ENCODE peak calls at places on chromosomes 5 and 9, in nine cellular contexts. One of them, this sample, is unnamed.

GRCh38 chr5:132410451-132411381 is 41.2 kb downstream of the SLC22A5 start:
- DNase-seq in activated CD8-positive, alpha-beta T cell treated with anti-CD3 and anti-CD28 coated beads for 36 hours: peak
- DNase-seq in astrocyte of the spinal cord: peak
- DNase-seq in Panc1: no peak
- DNase-seq in lower lobe of right lung: peak
- DNase-seq in fibroblast of pulmonary artery: peak
- DNase-seq in H9: peak
- DNase-seq in A673: peak
- DNase-seq in endothelial cell: peak
- DNase-seq in this sample: peak

GRCh38 chr5:76331139-76331538 is 71.9 kb upstream of the IQGAP2 start:
- DNase-seq in activated CD8-positive, alpha-beta T cell treated with anti-CD3 and anti-CD28 coated beads for 36 hours: peak
- DNase-seq in astrocyte of the spinal cord: no peak
- DNase-seq in Panc1: no peak
- DNase-seq in lower lobe of right lung: no peak
- DNase-seq in fibroblast of pulmonary artery: no peak
- DNase-seq in H9: no peak
- DNase-seq in A673: peak
- DNase-seq in endothelial cell: no peak
- DNase-seq in this sample: no peak

GRCh38 chr9:36154213-36154952 is 14.8 kb upstream of the CCIN start:
- DNase-seq in activated CD8-positive, alpha-beta T cell treated with anti-CD3 and anti-CD28 coated beads for 36 hours: no peak
- DNase-seq in astrocyte of the spinal cord: peak
- DNase-seq in Panc1: no peak
- DNase-seq in lower lobe of right lung: peak
- DNase-seq in fibroblast of pulmonary artery: peak
- DNase-seq in H9: no peak
- DNase-seq in A673: peak
- DNase-seq in endothelial cell: peak
- DNase-seq in this sample: no peak

GRCh38 chr9:126510564-126510963 is 103.2 kb upstream of the LMX1B start:
- DNase-seq in activated CD8-positive, alpha-beta T cell treated with anti-CD3 and anti-CD28 coated beads for 36 hours: no peak
- DNase-seq in astrocyte of the spinal cord: no peak
- DNase-seq in Panc1: no peak
- DNase-seq in lower lobe of right lung: no peak
- DNase-seq in fibroblast of pulmonary artery: no peak
- DNase-seq in H9: no peak
- DNase-seq in A673: no peak
- DNase-seq in endothelial cell: no peak
- DNase-seq in this sample: no peak

GRCh38 chr9:105973811-105974407 is 279.6 kb downstream of the TMEM38B start:
- DNase-seq in activated CD8-positive, alpha-beta T cell treated with anti-CD3 and anti-CD28 coated beads for 36 hours: no peak
- DNase-seq in astrocyte of the spinal cord: peak
- DNase-seq in Panc1: no peak
- DNase-seq in lower lobe of right lung: no peak
- DNase-seq in fibroblast of pulmonary artery: peak
- DNase-seq in H9: no peak
- DNase-seq in A673: no peak
- DNase-seq in endothelial cell: no peak
- DNase-seq in this sample: no peak

GRCh38 chr5:80318212-80318611 is 1.6 kb upstream of the SPZ1 start:
- DNase-seq in activated CD8-positive, alpha-beta T cell treated with anti-CD3 and anti-CD28 coated beads for 36 hours: no peak
- DNase-seq in astrocyte of the spinal cord: peak
- DNase-seq in Panc1: no peak
- DNase-seq in lower lobe of right lung: no peak
- DNase-seq in fibroblast of pulmonary artery: peak
- DNase-seq in H9: no peak
- DNase-seq in A673: peak
- DNase-seq in endothelial cell: no peak
- DNase-seq in this sample: no peak

GRCh38 chr5:142015781-142016533 is 3.1 kb upstream of the GNPDA1 start:
- DNase-seq in activated CD8-positive, alpha-beta T cell treated with anti-CD3 and anti-CD28 coated beads for 36 hours: peak
- DNase-seq in astrocyte of the spinal cord: peak
- DNase-seq in Panc1: peak
- DNase-seq in lower lobe of right lung: no peak
- DNase-seq in fibroblast of pulmonary artery: peak
- DNase-seq in H9: no peak
- DNase-seq in A673: peak
- DNase-seq in endothelial cell: no peak
- DNase-seq in this sample: peak

GRCh38 chr9:6049798-6050197 is 34.4 kb upstream of the RANBP6 start:
- DNase-seq in activated CD8-positive, alpha-beta T cell treated with anti-CD3 and anti-CD28 coated beads for 36 hours: peak
- DNase-seq in astrocyte of the spinal cord: no peak
- DNase-seq in Panc1: no peak
- DNase-seq in lower lobe of right lung: no peak
- DNase-seq in fibroblast of pulmonary artery: peak
- DNase-seq in H9: peak
- DNase-seq in A673: peak
- DNase-seq in endothelial cell: no peak
- DNase-seq in this sample: peak

GRCh38 chr9:96020822-96021615 is 145.5 kb downstream of the ERCC6L2 start:
- DNase-seq in activated CD8-positive, alpha-beta T cell treated with anti-CD3 and anti-CD28 coated beads for 36 hours: peak
- DNase-seq in astrocyte of the spinal cord: peak
- DNase-seq in Panc1: no peak
- DNase-seq in lower lobe of right lung: no peak
- DNase-seq in fibroblast of pulmonary artery: peak
- DNase-seq in H9: no peak
- DNase-seq in A673: peak
- DNase-seq in endothelial cell: peak
- DNase-seq in this sample: no peak

GRCh38 chr9:115810166-115810565 is 343.4 kb upstream of the PAPPA start:
- DNase-seq in activated CD8-positive, alpha-beta T cell treated with anti-CD3 and anti-CD28 coated beads for 36 hours: no peak
- DNase-seq in astrocyte of the spinal cord: no peak
- DNase-seq in Panc1: no peak
- DNase-seq in lower lobe of right lung: no peak
- DNase-seq in fibroblast of pulmonary artery: no peak
- DNase-seq in H9: no peak
- DNase-seq in A673: no peak
- DNase-seq in endothelial cell: no peak
- DNase-seq in this sample: peak

GRCh38 chr9:122695696-122696095 is 20.8 kb downstream of the OR1L3 start:
- DNase-seq in activated CD8-positive, alpha-beta T cell treated with anti-CD3 and anti-CD28 coated beads for 36 hours: no peak
- DNase-seq in astrocyte of the spinal cord: no peak
- DNase-seq in Panc1: no peak
- DNase-seq in lower lobe of right lung: no peak
- DNase-seq in fibroblast of pulmonary artery: no peak
- DNase-seq in H9: no peak
- DNase-seq in A673: no peak
- DNase-seq in endothelial cell: no peak
- DNase-seq in this sample: peak

GRCh38 chr5:159971931-159972461 is 36.9 kb upstream of the TTC1 start:
- DNase-seq in activated CD8-positive, alpha-beta T cell treated with anti-CD3 and anti-CD28 coated beads for 36 hours: no peak
- DNase-seq in astrocyte of the spinal cord: no peak
- DNase-seq in Panc1: no peak
- DNase-seq in lower lobe of right lung: no peak
- DNase-seq in fibroblast of pulmonary artery: no peak
- DNase-seq in H9: peak
- DNase-seq in A673: no peak
- DNase-seq in endothelial cell: peak
- DNase-seq in this sample: no peak

GRCh38 chr9:133460405-133461175 is 812 bp downstream of the CACFD1 start:
- DNase-seq in activated CD8-positive, alpha-beta T cell treated with anti-CD3 and anti-CD28 coated beads for 36 hours: peak
- DNase-seq in astrocyte of the spinal cord: peak
- DNase-seq in Panc1: no peak
- DNase-seq in lower lobe of right lung: peak
- DNase-seq in fibroblast of pulmonary artery: peak
- DNase-seq in H9: peak
- DNase-seq in A673: no peak
- DNase-seq in endothelial cell: peak
- DNase-seq in this sample: peak

GRCh38 chr9:123350590-123351310 is 5.2 kb upstream of the CRB2 start:
- DNase-seq in activated CD8-positive, alpha-beta T cell treated with anti-CD3 and anti-CD28 coated beads for 36 hours: no peak
- DNase-seq in astrocyte of the spinal cord: no peak
- DNase-seq in Panc1: no peak
- DNase-seq in lower lobe of right lung: peak
- DNase-seq in fibroblast of pulmonary artery: no peak
- DNase-seq in H9: no peak
- DNase-seq in A673: no peak
- DNase-seq in endothelial cell: no peak
- DNase-seq in this sample: no peak

GRCh38 chr9:98870782-98871455 is 63.4 kb downstream of the GALNT12 start:
- DNase-seq in activated CD8-positive, alpha-beta T cell treated with anti-CD3 and anti-CD28 coated beads for 36 hours: no peak
- DNase-seq in astrocyte of the spinal cord: no peak
- DNase-seq in Panc1: no peak
- DNase-seq in lower lobe of right lung: no peak
- DNase-seq in fibroblast of pulmonary artery: no peak
- DNase-seq in H9: no peak
- DNase-seq in A673: no peak
- DNase-seq in endothelial cell: no peak
- DNase-seq in this sample: no peak

GRCh38 chr5:148697177-148697820 is 43.0 kb upstream of the HTR4 start:
- DNase-seq in activated CD8-positive, alpha-beta T cell treated with anti-CD3 and anti-CD28 coated beads for 36 hours: no peak
- DNase-seq in astrocyte of the spinal cord: peak
- DNase-seq in Panc1: no peak
- DNase-seq in lower lobe of right lung: no peak
- DNase-seq in fibroblast of pulmonary artery: peak
- DNase-seq in H9: no peak
- DNase-seq in A673: no peak
- DNase-seq in endothelial cell: no peak
- DNase-seq in this sample: peak

GRCh38 chr5:117186751-117187150 is 612.1 kb upstream of the SEMA6A start:
- DNase-seq in activated CD8-positive, alpha-beta T cell treated with anti-CD3 and anti-CD28 coated beads for 36 hours: no peak
- DNase-seq in astrocyte of the spinal cord: no peak
- DNase-seq in Panc1: no peak
- DNase-seq in lower lobe of right lung: no peak
- DNase-seq in fibroblast of pulmonary artery: no peak
- DNase-seq in H9: no peak
- DNase-seq in A673: no peak
- DNase-seq in endothelial cell: no peak
- DNase-seq in this sample: no peak

GRCh38 chr9:78044189-78044588 is 12.6 kb upstream of the GNAQ start:
- DNase-seq in activated CD8-positive, alpha-beta T cell treated with anti-CD3 and anti-CD28 coated beads for 36 hours: no peak
- DNase-seq in astrocyte of the spinal cord: no peak
- DNase-seq in Panc1: no peak
- DNase-seq in lower lobe of right lung: no peak
- DNase-seq in fibroblast of pulmonary artery: no peak
- DNase-seq in H9: no peak
- DNase-seq in A673: no peak
- DNase-seq in endothelial cell: no peak
- DNase-seq in this sample: no peak

DNA sequence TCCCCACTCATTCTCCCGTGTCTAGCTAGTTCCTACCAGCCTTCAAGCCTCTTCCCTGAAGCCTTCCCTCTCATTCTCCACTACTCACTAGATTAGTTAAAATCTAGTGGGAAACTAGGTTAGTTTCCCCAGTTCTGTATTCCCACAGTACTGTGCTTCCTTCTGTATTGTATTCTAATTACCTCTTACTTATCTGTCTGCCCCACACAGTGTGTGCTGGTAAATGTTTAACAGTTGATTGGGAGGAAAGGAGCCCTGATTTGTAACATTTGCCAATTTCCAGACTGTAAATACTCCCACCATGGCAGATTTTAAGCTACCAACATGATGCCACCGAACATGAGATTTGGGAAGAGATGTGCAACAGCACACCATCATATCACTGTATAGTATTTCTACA is 8.3 kb downstream of the KLHL3 start:
- DNase-seq in activated CD8-positive, alpha-beta T cell treated with anti-CD3 and anti-CD28 coated beads for 36 hours: no peak
- DNase-seq in astrocyte of the spinal cord: no peak
- DNase-seq in Panc1: no peak
- DNase-seq in lower lobe of right lung: no peak
- DNase-seq in fibroblast of pulmonary artery: no peak
- DNase-seq in H9: no peak
- DNase-seq in A673: no peak
- DNase-seq in endothelial cell: no peak
- DNase-seq in this sample: no peak
- TF ChIP-seq CTCF in activated CD8-positive, alpha-beta T cell treated with anti-CD3 and anti-CD28 coated beads for 36 hours: no peak
- TF ChIP-seq CTCF in astrocyte of the spinal cord: no peak
- TF ChIP-seq CTCF in Panc1: no peak
- TF ChIP-seq CTCF in lower lobe of right lung: no peak
- TF ChIP-seq CTCF in fibroblast of pulmonary artery: no peak
- TF ChIP-seq CTCF in H9: no peak
- TF ChIP-seq CTCF in A673: no peak
- TF ChIP-seq CTCF in endothelial cell: no peak
- TF ChIP-seq CTCF in this sample: no peak

DNA sequence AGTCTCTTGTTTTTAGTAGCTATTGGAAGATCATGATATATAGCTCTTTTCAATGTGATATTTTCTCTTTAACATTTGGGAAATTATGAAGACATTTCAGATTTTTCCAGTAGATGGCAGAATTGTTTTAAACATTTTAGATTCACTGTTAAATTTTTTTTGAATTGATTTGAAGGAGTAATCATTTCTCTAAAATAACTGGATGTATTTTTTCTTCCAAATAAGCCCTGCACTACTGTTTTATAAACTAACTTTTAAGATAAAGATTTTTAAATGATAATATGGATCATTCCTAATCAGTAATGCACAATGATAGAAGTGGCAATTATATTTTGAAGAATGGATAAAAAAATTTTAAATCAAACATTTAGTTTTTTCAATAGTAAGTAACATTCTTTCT is 14.2 kb downstream of the NDUFAF2 start:
- DNase-seq in activated CD8-positive, alpha-beta T cell treated with anti-CD3 and anti-CD28 coated beads for 36 hours: no peak
- DNase-seq in astrocyte of the spinal cord: peak
- DNase-seq in Panc1: no peak
- DNase-seq in lower lobe of right lung: no peak
- DNase-seq in fibroblast of pulmonary artery: peak
- DNase-seq in H9: no peak
- DNase-seq in A673: peak
- DNase-seq in endothelial cell: no peak
- DNase-seq in this sample: peak
- TF ChIP-seq CTCF in activated CD8-positive, alpha-beta T cell treated with anti-CD3 and anti-CD28 coated beads for 36 hours: peak
- TF ChIP-seq CTCF in astrocyte of the spinal cord: peak
- TF ChIP-seq CTCF in Panc1: no peak
- TF ChIP-seq CTCF in lower lobe of right lung: no peak
- TF ChIP-seq CTCF in fibroblast of pulmonary artery: peak
- TF ChIP-seq CTCF in H9: peak
- TF ChIP-seq CTCF in A673: peak
- TF ChIP-seq CTCF in endothelial cell: peak
- TF ChIP-seq CTCF in this sample: peak

GRCh38 chr9:17402309-17402708 is 176.6 kb upstream of the SH3GL2 start:
- DNase-seq in activated CD8-positive, alpha-beta T cell treated with anti-CD3 and anti-CD28 coated beads for 36 hours: no peak
- DNase-seq in astrocyte of the spinal cord: peak
- DNase-seq in Panc1: no peak
- DNase-seq in lower lobe of right lung: no peak
- DNase-seq in fibroblast of pulmonary artery: peak
- DNase-seq in H9: no peak
- DNase-seq in A673: peak
- DNase-seq in endothelial cell: peak
- DNase-seq in this sample: peak
- TF ChIP-seq CTCF in activated CD8-positive, alpha-beta T cell treated with anti-CD3 and anti-CD28 coated beads for 36 hours: no peak
- TF ChIP-seq CTCF in astrocyte of the spinal cord: peak
- TF ChIP-seq CTCF in Panc1: no peak
- TF ChIP-seq CTCF in lower lobe of right lung: no peak
- TF ChIP-seq CTCF in fibroblast of pulmonary artery: peak
- TF ChIP-seq CTCF in H9: peak
- TF ChIP-seq CTCF in A673: peak
- TF ChIP-seq CTCF in endothelial cell: peak
- TF ChIP-seq CTCF in this sample: no peak

GRCh38 chr9:81791076-81791475 is 101.7 kb upstream of the TLE1 start:
- DNase-seq in activated CD8-positive, alpha-beta T cell treated with anti-CD3 and anti-CD28 coated beads for 36 hours: no peak
- DNase-seq in astrocyte of the spinal cord: no peak
- DNase-seq in Panc1: no peak
- DNase-seq in lower lobe of right lung: no peak
- DNase-seq in fibroblast of pulmonary artery: no peak
- DNase-seq in H9: no peak
- DNase-seq in A673: no peak
- DNase-seq in endothelial cell: no peak
- DNase-seq in this sample: no peak

GRCh38 chr9:81787747-81788632 is 98.6 kb upstream of the TLE1 start:
- DNase-seq in activated CD8-positive, alpha-beta T cell treated with anti-CD3 and anti-CD28 coated beads for 36 hours: no peak
- DNase-seq in astrocyte of the spinal cord: peak
- DNase-seq in Panc1: no peak
- DNase-seq in lower lobe of right lung: no peak
- DNase-seq in fibroblast of pulmonary artery: peak
- DNase-seq in H9: no peak
- DNase-seq in A673: no peak
- DNase-seq in endothelial cell: no peak
- DNase-seq in this sample: peak

GRCh38 chr9:81789751-81790150 is 100.4 kb upstream of the TLE1 start:
- DNase-seq in activated CD8-positive, alpha-beta T cell treated with anti-CD3 and anti-CD28 coated beads for 36 hours: no peak
- DNase-seq in astrocyte of the spinal cord: peak
- DNase-seq in Panc1: no peak
- DNase-seq in lower lobe of right lung: no peak
- DNase-seq in fibroblast of pulmonary artery: peak
- DNase-seq in H9: no peak
- DNase-seq in A673: peak
- DNase-seq in endothelial cell: no peak
- DNase-seq in this sample: no peak
- TF ChIP-seq CTCF in activated CD8-positive, alpha-beta T cell treated with anti-CD3 and anti-CD28 coated beads for 36 hours: no peak
- TF ChIP-seq CTCF in astrocyte of the spinal cord: no peak
- TF ChIP-seq CTCF in Panc1: no peak
- TF ChIP-seq CTCF in lower lobe of right lung: no peak
- TF ChIP-seq CTCF in fibroblast of pulmonary artery: no peak
- TF ChIP-seq CTCF in H9: no peak
- TF ChIP-seq CTCF in A673: no peak
- TF ChIP-seq CTCF in endothelial cell: no peak
- TF ChIP-seq CTCF in this sample: no peak